ENCODE peak calls at places on chromosomes 12 and 14, in five cellular contexts. P is colonic mucosa, H is tibial artery, Z is cardiac muscle cell, R is cardiac fibroblast. F is an unnamed sample.

GRCh38 chr14:101235042-101235871 is 326.0 kb upstream of the DIO3 start:
- DNase-seq in P (peak), H (peak), Z (peak), R (peak), F (peak)

GRCh38 chr12:88639361-88639760 is 59.1 kb upstream of the KITLG start:
- DNase-seq in R (no peak), P (no peak), H (no peak), Z (peak), F (no peak)

GRCh38 chr12:39875721-39876120 is 230.2 kb downstream of the SLC2A13 start:
- DNase-seq in H (no peak), P (no peak), Z (no peak), R (no peak), F (no peak)

GRCh38 chr14:22630486-22630885 is 13.7 kb downstream of the OR6J1 start:
- DNase-seq in H (no peak), R (peak), Z (no peak), P (no peak), F (no peak)

GRCh38 chr12:92141585-92142244 is 3.9 kb downstream of the BTG1 start:
- DNase-seq in Z (no peak), H (no peak), R (peak), P (no peak), F (no peak)

GRCh38 chr14:72577521-72577920 is 316.4 kb downstream of the DPF3 start:
- DNase-seq in R (no peak), Z (no peak), P (no peak), H (no peak), F (no peak)

GRCh38 chr12:17348311-17348710 is 741.7 kb downstream of the RERGL start:
- DNase-seq in R (no peak), P (no peak), H (no peak), Z (no peak), F (no peak)

GRCh38 chr14:81305743-81306142 is 85.0 kb upstream of the GTF2A1 start:
- DNase-seq in R (no peak), Z (no peak), H (no peak), P (no peak), F (no peak)

GRCh38 chr14:61342941-61343340 is 21.6 kb downstream of the PRKCH start:
- DNase-seq in H (no peak), R (no peak), Z (no peak), P (no peak), F (no peak)

GRCh38 chr12:119988440-119988787 is 622 bp upstream of the BICDL1 start:
- DNase-seq in R (peak), Z (no peak), P (no peak), H (no peak), F (no peak)
- TF ChIP-seq CTCF in R (peak), Z (peak), P (no peak), H (no peak), F (no peak)

GRCh38 chr12:72472350-72472749 is 200.2 kb downstream of the TRHDE start:
- DNase-seq in R (no peak), H (no peak), P (no peak), Z (no peak), F (no peak)
- TF ChIP-seq CTCF in R (no peak), H (no peak), P (no peak), Z (no peak), F (no peak)

GRCh38 chr14:34982421-34983147 is at the start of gene SRP54:
- DNase-seq in H (peak), Z (peak), R (peak), P (peak), F (peak)
- TF ChIP-seq CTCF in H (no peak), Z (peak), R (peak), P (no peak), F (peak)

DNA sequence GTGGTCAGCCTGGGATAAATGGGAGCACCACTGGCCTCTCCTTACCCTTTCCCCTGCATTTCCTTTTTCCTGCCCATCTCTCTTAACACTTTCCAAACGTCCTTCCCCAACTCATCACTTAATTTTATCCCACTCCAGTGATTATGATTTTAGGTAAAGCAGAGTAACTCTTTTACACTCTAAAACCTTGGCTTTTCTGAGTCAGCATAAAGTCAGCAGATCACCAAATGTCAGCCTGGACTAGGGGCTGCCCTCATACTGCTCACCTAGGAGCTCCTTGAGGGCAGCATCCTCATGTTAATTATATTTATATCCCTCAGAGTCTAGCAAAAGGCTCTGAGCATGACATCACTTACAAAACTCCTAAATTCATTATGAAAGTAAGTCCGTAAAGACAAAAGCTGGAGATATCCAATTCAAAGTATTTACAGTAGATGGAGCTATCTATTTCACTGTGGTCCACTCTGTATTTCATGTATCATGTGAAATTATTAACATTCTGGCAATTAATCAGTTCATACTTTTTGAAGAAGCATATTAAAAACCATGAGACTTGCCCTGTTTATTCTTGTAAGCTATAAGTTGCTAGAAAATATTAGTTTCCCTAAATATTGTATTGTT is 17.0 kb upstream of the DICER1 start:
- DNase-seq in Z (no peak), H (no peak), R (peak), P (no peak), F (no peak)
- TF ChIP-seq CTCF in Z (peak), H (no peak), R (peak), P (no peak), F (no peak)

GRCh38 chr12:78179346-78179745 is 348.7 kb downstream of the NAV3 start:
- DNase-seq in R (no peak), P (no peak), Z (no peak), H (no peak), F (no peak)

GRCh38 chr12:78185651-78186050 is 355.0 kb downstream of the NAV3 start:
- DNase-seq in Z (no peak), P (no peak), R (no peak), H (no peak), F (no peak)

GRCh38 chr12:78185109-78185508 is 354.4 kb downstream of the NAV3 start:
- DNase-seq in P (no peak), H (no peak), R (peak), Z (no peak), F (no peak)

GRCh38 chr12:78183854-78184253 is 353.2 kb downstream of the NAV3 start:
- DNase-seq in Z (no peak), R (no peak), P (no peak), H (no peak), F (no peak)

DNA sequence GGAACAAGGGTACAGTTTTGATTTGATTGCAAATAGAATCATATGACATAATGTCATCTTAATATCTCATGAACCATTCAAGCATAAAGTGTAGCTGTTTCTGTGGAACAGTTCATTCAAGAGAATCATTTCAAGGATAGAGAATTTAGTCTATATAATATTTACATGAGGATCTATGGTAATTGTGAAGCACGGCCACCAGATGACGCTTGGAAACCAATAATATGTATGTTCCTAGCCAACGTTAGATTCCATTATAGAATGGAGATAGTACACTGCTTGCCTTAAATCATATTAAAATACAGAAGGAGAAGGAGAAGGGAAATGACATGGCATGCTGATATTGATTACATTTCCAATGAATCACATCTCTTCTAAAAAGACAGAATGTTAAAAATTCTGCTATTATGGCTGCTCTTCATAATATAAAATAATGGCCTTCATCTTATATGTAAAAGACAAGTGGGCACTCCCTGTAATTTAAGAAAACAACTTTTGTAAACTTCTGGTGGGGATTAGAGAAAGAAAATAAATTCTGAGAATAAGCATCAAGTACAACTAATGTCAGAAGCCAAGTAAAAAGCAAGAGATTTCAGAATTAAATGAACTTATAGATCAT is 351.0 kb downstream of the NAV3 start:
- DNase-seq in Z (peak), H (no peak), R (peak), P (no peak), F (peak)
- TF ChIP-seq CTCF in Z (peak), H (no peak), R (peak), P (no peak), F (peak)

F was measured in glutamatergic neuron.